ENCODE peak calls at places on chromosome 21, in ten cellular contexts. One of them, this sample, is unnamed.

GRCh38 chr21:45152265-45152746 is 77.9 kb downstream of the ADARB1 start:
- DNase-seq in HFF-Myc: no peak
- DNase-seq in GM20000: peak; percentile 82
- DNase-seq in transverse colon: peak; percentile 50
- DNase-seq in brain microvascular endothelial cell: peak; percentile 61
- DNase-seq in cardiac muscle cell: peak; percentile 48
- DNase-seq in lower lobe of right lung: peak; percentile 77
- DNase-seq in fibroblast of pulmonary artery: no peak
- DNase-seq in B cell: peak; percentile 76
- DNase-seq in epithelial cell of esophagus: no peak
- DNase-seq in this sample: peak; percentile 90

GRCh38 chr21:36065497-36066036 is 4.3 kb upstream of the CBR1 start:
- DNase-seq in transverse colon: no peak
- DNase-seq in GM20000: no peak
- DNase-seq in HFF-Myc: peak; percentile 65
- DNase-seq in cardiac muscle cell: no peak
- DNase-seq in lower lobe of right lung: no peak
- DNase-seq in brain microvascular endothelial cell: peak; percentile 36
- DNase-seq in epithelial cell of esophagus: peak; percentile 66
- DNase-seq in B cell: no peak
- DNase-seq in fibroblast of pulmonary artery: peak; percentile 76
- DNase-seq in this sample: peak; percentile 44

GRCh38 chr21:45415943-45416611 is 11.1 kb downstream of the COL18A1 start:
- DNase-seq in cardiac muscle cell: no peak
- DNase-seq in B cell: no peak
- DNase-seq in epithelial cell of esophagus: no peak
- DNase-seq in GM20000: no peak
- DNase-seq in fibroblast of pulmonary artery: no peak
- DNase-seq in lower lobe of right lung: peak; percentile 37
- DNase-seq in HFF-Myc: no peak
- DNase-seq in brain microvascular endothelial cell: no peak
- DNase-seq in transverse colon: no peak
- DNase-seq in this sample: no peak

GRCh38 chr21:35933466-35933865 is 126.9 kb downstream of the SETD4 start:
- DNase-seq in transverse colon: peak; percentile 34
- DNase-seq in epithelial cell of esophagus: peak; percentile 60
- DNase-seq in cardiac muscle cell: no peak
- DNase-seq in fibroblast of pulmonary artery: peak; percentile 86
- DNase-seq in B cell: no peak
- DNase-seq in brain microvascular endothelial cell: peak; percentile 79
- DNase-seq in GM20000: no peak
- DNase-seq in HFF-Myc: peak; percentile 90
- DNase-seq in lower lobe of right lung: no peak
- DNase-seq in this sample: no peak

GRCh38 chr21:44929799-44930542 is 9.3 kb upstream of the ITGB2 start:
- DNase-seq in fibroblast of pulmonary artery: no peak
- DNase-seq in HFF-Myc: no peak
- DNase-seq in cardiac muscle cell: no peak
- DNase-seq in B cell: no peak
- DNase-seq in lower lobe of right lung: no peak
- DNase-seq in brain microvascular endothelial cell: no peak
- DNase-seq in GM20000: peak; percentile 67
- DNase-seq in transverse colon: no peak
- DNase-seq in epithelial cell of esophagus: no peak
- DNase-seq in this sample: no peak

GRCh38 chr21:33419538-33420123 is 16.4 kb downstream of the IFNGR2 start:
- DNase-seq in B cell: no peak
- DNase-seq in lower lobe of right lung: peak; percentile 58
- DNase-seq in GM20000: no peak
- DNase-seq in epithelial cell of esophagus: peak; percentile 24
- DNase-seq in brain microvascular endothelial cell: peak; percentile 53
- DNase-seq in cardiac muscle cell: no peak
- DNase-seq in fibroblast of pulmonary artery: peak; percentile 74
- DNase-seq in transverse colon: no peak
- DNase-seq in HFF-Myc: no peak
- DNase-seq in this sample: no peak

GRCh38 chr21:17931080-17931479 is 111.9 kb upstream of the C21orf91 start:
- DNase-seq in GM20000: no peak
- DNase-seq in transverse colon: no peak
- DNase-seq in HFF-Myc: no peak
- DNase-seq in lower lobe of right lung: no peak
- DNase-seq in B cell: no peak
- DNase-seq in brain microvascular endothelial cell: no peak
- DNase-seq in cardiac muscle cell: no peak
- DNase-seq in fibroblast of pulmonary artery: no peak
- DNase-seq in epithelial cell of esophagus: no peak
- DNase-seq in this sample: peak; percentile 18

GRCh38 chr21:31732891-31733520 is 1.1 kb upstream of the SCAF4 start:
- DNase-seq in B cell: no peak
- DNase-seq in brain microvascular endothelial cell: no peak
- DNase-seq in GM20000: peak; percentile 27
- DNase-seq in epithelial cell of esophagus: no peak
- DNase-seq in lower lobe of right lung: no peak
- DNase-seq in transverse colon: peak; percentile 20
- DNase-seq in HFF-Myc: no peak
- DNase-seq in cardiac muscle cell: no peak
- DNase-seq in fibroblast of pulmonary artery: no peak
- DNase-seq in this sample: peak; percentile 38

GRCh38 chr21:17805966-17806365 is 13.2 kb downstream of the C21orf91 start:
- DNase-seq in fibroblast of pulmonary artery: no peak
- DNase-seq in brain microvascular endothelial cell: no peak
- DNase-seq in GM20000: no peak
- DNase-seq in lower lobe of right lung: no peak
- DNase-seq in B cell: no peak
- DNase-seq in epithelial cell of esophagus: no peak
- DNase-seq in HFF-Myc: no peak
- DNase-seq in transverse colon: no peak
- DNase-seq in cardiac muscle cell: no peak
- DNase-seq in this sample: no peak

GRCh38 chr21:34243562-34243961 is 120.2 kb upstream of the KCNE2 start:
- DNase-seq in transverse colon: peak; percentile 16
- DNase-seq in cardiac muscle cell: peak; percentile 51
- DNase-seq in fibroblast of pulmonary artery: peak; percentile 45
- DNase-seq in B cell: no peak
- DNase-seq in GM20000: no peak
- DNase-seq in HFF-Myc: peak; percentile 14
- DNase-seq in epithelial cell of esophagus: peak; percentile 53
- DNase-seq in brain microvascular endothelial cell: no peak
- DNase-seq in lower lobe of right lung: no peak
- DNase-seq in this sample: peak; percentile 34

GRCh38 chr21:20570824-20571232 is 427.4 kb upstream of the NCAM2 start:
- DNase-seq in fibroblast of pulmonary artery: no peak
- DNase-seq in cardiac muscle cell: no peak
- DNase-seq in HFF-Myc: no peak
- DNase-seq in transverse colon: no peak
- DNase-seq in B cell: no peak
- DNase-seq in lower lobe of right lung: no peak
- DNase-seq in brain microvascular endothelial cell: no peak
- DNase-seq in epithelial cell of esophagus: no peak
- DNase-seq in GM20000: no peak
- DNase-seq in this sample: no peak
- TF ChIP-seq CTCF in fibroblast of pulmonary artery: no peak
- TF ChIP-seq CTCF in cardiac muscle cell: no peak
- TF ChIP-seq CTCF in HFF-Myc: peak; percentile 5
- TF ChIP-seq CTCF in transverse colon: no peak
- TF ChIP-seq CTCF in B cell: no peak
- TF ChIP-seq CTCF in lower lobe of right lung: no peak
- TF ChIP-seq CTCF in brain microvascular endothelial cell: no peak
- TF ChIP-seq CTCF in epithelial cell of esophagus: no peak
- TF ChIP-seq CTCF in GM20000: no peak
- TF ChIP-seq CTCF in this sample: no peak

GRCh38 chr21:43268086-43268803 is 99.4 kb downstream of the CRYAA start:
- DNase-seq in cardiac muscle cell: no peak
- DNase-seq in lower lobe of right lung: peak; percentile 30
- DNase-seq in B cell: no peak
- DNase-seq in fibroblast of pulmonary artery: no peak
- DNase-seq in GM20000: no peak
- DNase-seq in epithelial cell of esophagus: no peak
- DNase-seq in brain microvascular endothelial cell: no peak
- DNase-seq in transverse colon: no peak
- DNase-seq in HFF-Myc: no peak
- DNase-seq in this sample: no peak

GRCh38 chr21:43269461-43269860 is 100.7 kb downstream of the CRYAA start:
- DNase-seq in brain microvascular endothelial cell: no peak
- DNase-seq in cardiac muscle cell: no peak
- DNase-seq in HFF-Myc: no peak
- DNase-seq in GM20000: peak; percentile 61
- DNase-seq in epithelial cell of esophagus: no peak
- DNase-seq in fibroblast of pulmonary artery: no peak
- DNase-seq in B cell: no peak
- DNase-seq in transverse colon: no peak
- DNase-seq in lower lobe of right lung: peak; percentile 43
- DNase-seq in this sample: peak; percentile 59

GRCh38 chr21:43267391-43268085 is 98.7 kb downstream of the CRYAA start:
- DNase-seq in GM20000: no peak
- DNase-seq in lower lobe of right lung: peak; percentile 29
- DNase-seq in transverse colon: no peak
- DNase-seq in cardiac muscle cell: no peak
- DNase-seq in fibroblast of pulmonary artery: no peak
- DNase-seq in epithelial cell of esophagus: no peak
- DNase-seq in HFF-Myc: no peak
- DNase-seq in B cell: no peak
- DNase-seq in brain microvascular endothelial cell: no peak
- DNase-seq in this sample: no peak

GRCh38 chr21:43269981-43270670 is 101.3 kb downstream of the CRYAA start:
- DNase-seq in GM20000: no peak
- DNase-seq in cardiac muscle cell: no peak
- DNase-seq in fibroblast of pulmonary artery: no peak
- DNase-seq in epithelial cell of esophagus: no peak
- DNase-seq in lower lobe of right lung: no peak
- DNase-seq in HFF-Myc: no peak
- DNase-seq in transverse colon: no peak
- DNase-seq in brain microvascular endothelial cell: no peak
- DNase-seq in B cell: no peak
- DNase-seq in this sample: no peak

DNA sequence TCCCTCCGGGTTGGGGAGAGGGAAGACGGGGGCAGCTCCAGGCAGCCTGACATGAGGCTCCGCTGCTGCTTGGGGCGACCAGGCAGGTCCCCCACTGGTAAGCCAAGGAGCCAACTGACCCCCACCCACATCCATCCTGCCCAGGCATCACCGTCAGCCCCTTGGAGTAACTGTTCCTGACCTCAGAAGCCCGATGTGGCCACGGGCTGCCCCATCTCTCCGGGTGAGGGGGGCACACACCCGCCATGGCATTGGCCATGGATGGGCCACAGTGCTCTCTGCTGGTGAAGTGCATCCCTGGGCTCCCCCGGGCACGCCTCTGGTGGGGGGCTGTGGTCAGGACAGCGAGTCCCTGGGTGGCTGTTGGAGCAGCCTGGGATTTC is 100.0 kb downstream of the CRYAA start:
- DNase-seq in lower lobe of right lung: peak; percentile 39
- DNase-seq in epithelial cell of esophagus: no peak
- DNase-seq in transverse colon: no peak
- DNase-seq in GM20000: no peak
- DNase-seq in brain microvascular endothelial cell: no peak
- DNase-seq in HFF-Myc: no peak
- DNase-seq in cardiac muscle cell: no peak
- DNase-seq in B cell: no peak
- DNase-seq in fibroblast of pulmonary artery: no peak
- DNase-seq in this sample: no peak
- TF ChIP-seq CTCF in lower lobe of right lung: no peak
- TF ChIP-seq CTCF in epithelial cell of esophagus: no peak
- TF ChIP-seq CTCF in transverse colon: no peak
- TF ChIP-seq CTCF in GM20000: no peak
- TF ChIP-seq CTCF in brain microvascular endothelial cell: peak; percentile 6
- TF ChIP-seq CTCF in HFF-Myc: no peak
- TF ChIP-seq CTCF in cardiac muscle cell: no peak
- TF ChIP-seq CTCF in B cell: no peak
- TF ChIP-seq CTCF in fibroblast of pulmonary artery: no peak
- TF ChIP-seq CTCF in this sample: no peak

GRCh38 chr21:42115136-42115683 is 44.1 kb downstream of the UMODL1 start:
- DNase-seq in GM20000: no peak
- DNase-seq in brain microvascular endothelial cell: no peak
- DNase-seq in fibroblast of pulmonary artery: no peak
- DNase-seq in lower lobe of right lung: no peak
- DNase-seq in epithelial cell of esophagus: no peak
- DNase-seq in transverse colon: no peak
- DNase-seq in HFF-Myc: no peak
- DNase-seq in cardiac muscle cell: no peak
- DNase-seq in B cell: no peak
- DNase-seq in this sample: no peak

GRCh38 chr21:42112223-42112622 is 41.1 kb downstream of the UMODL1 start:
- DNase-seq in transverse colon: no peak
- DNase-seq in GM20000: no peak
- DNase-seq in cardiac muscle cell: no peak
- DNase-seq in fibroblast of pulmonary artery: no peak
- DNase-seq in HFF-Myc: no peak
- DNase-seq in B cell: no peak
- DNase-seq in epithelial cell of esophagus: no peak
- DNase-seq in brain microvascular endothelial cell: no peak
- DNase-seq in lower lobe of right lung: no peak
- DNase-seq in this sample: no peak

GRCh38 chr21:42112857-42113256 is 41.7 kb downstream of the UMODL1 start:
- DNase-seq in brain microvascular endothelial cell: peak; percentile 24
- DNase-seq in epithelial cell of esophagus: peak; percentile 51
- DNase-seq in transverse colon: no peak
- DNase-seq in lower lobe of right lung: no peak
- DNase-seq in HFF-Myc: no peak
- DNase-seq in GM20000: no peak
- DNase-seq in cardiac muscle cell: peak; percentile 70
- DNase-seq in B cell: no peak
- DNase-seq in fibroblast of pulmonary artery: peak; percentile 50
- DNase-seq in this sample: no peak

GRCh38 chr21:42114646-42115045 is 43.5 kb downstream of the UMODL1 start:
- DNase-seq in B cell: no peak
- DNase-seq in HFF-Myc: no peak
- DNase-seq in lower lobe of right lung: no peak
- DNase-seq in cardiac muscle cell: no peak
- DNase-seq in GM20000: no peak
- DNase-seq in epithelial cell of esophagus: no peak
- DNase-seq in fibroblast of pulmonary artery: no peak
- DNase-seq in brain microvascular endothelial cell: no peak
- DNase-seq in transverse colon: no peak
- DNase-seq in this sample: no peak

GRCh38 chr21:42113926-42114409 is 42.9 kb downstream of the UMODL1 start:
- DNase-seq in fibroblast of pulmonary artery: no peak
- DNase-seq in cardiac muscle cell: no peak
- DNase-seq in HFF-Myc: no peak
- DNase-seq in epithelial cell of esophagus: peak; percentile 74
- DNase-seq in GM20000: no peak
- DNase-seq in brain microvascular endothelial cell: no peak
- DNase-seq in lower lobe of right lung: no peak
- DNase-seq in B cell: no peak
- DNase-seq in transverse colon: no peak
- DNase-seq in this sample: no peak
- TF ChIP-seq CTCF in fibroblast of pulmonary artery: no peak
- TF ChIP-seq CTCF in cardiac muscle cell: no peak
- TF ChIP-seq CTCF in HFF-Myc: no peak
- TF ChIP-seq CTCF in epithelial cell of esophagus: peak; percentile 45
- TF ChIP-seq CTCF in GM20000: no peak
- TF ChIP-seq CTCF in brain microvascular endothelial cell: no peak
- TF ChIP-seq CTCF in lower lobe of right lung: no peak
- TF ChIP-seq CTCF in B cell: no peak
- TF ChIP-seq CTCF in transverse colon: no peak
- TF ChIP-seq CTCF in this sample: no peak

DNA sequence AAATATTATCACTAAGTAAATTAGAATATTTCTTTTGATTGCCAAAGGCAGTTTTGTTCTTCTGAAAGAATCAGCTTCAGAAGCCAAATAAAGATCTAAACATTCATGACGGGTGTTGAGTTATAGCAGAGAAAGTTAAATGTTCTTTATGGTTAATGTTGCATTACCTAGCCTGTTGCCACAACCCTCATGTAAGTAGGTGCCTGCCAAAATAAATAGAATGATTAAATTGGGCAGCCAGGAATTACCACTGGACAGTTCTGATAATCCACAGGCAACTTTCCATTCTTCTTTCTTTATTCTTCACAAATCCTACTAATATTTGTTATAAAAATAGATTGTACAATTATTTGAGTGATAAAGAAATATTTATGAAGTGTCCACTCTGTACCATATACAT is 217.9 kb upstream of the NRIP1 start:
- DNase-seq in transverse colon: no peak
- DNase-seq in HFF-Myc: no peak
- DNase-seq in B cell: no peak
- DNase-seq in cardiac muscle cell: no peak
- DNase-seq in GM20000: no peak
- DNase-seq in brain microvascular endothelial cell: no peak
- DNase-seq in fibroblast of pulmonary artery: peak; percentile 8
- DNase-seq in epithelial cell of esophagus: no peak
- DNase-seq in lower lobe of right lung: no peak
- DNase-seq in this sample: no peak
- TF ChIP-seq CTCF in transverse colon: no peak
- TF ChIP-seq CTCF in HFF-Myc: no peak
- TF ChIP-seq CTCF in B cell: no peak
- TF ChIP-seq CTCF in cardiac muscle cell: no peak
- TF ChIP-seq CTCF in GM20000: no peak
- TF ChIP-seq CTCF in brain microvascular endothelial cell: no peak
- TF ChIP-seq CTCF in fibroblast of pulmonary artery: no peak
- TF ChIP-seq CTCF in epithelial cell of esophagus: no peak
- TF ChIP-seq CTCF in lower lobe of right lung: no peak
- TF ChIP-seq CTCF in this sample: no peak